ENCODE peak calls at places on chromosomes 4 and X, in five cellular contexts. X is HCT116, S is GM12878, T is H1, I is HepG2. A is an unnamed sample.

GRCh38 chr4:159349332-159349731 is 246.5 kb downstream of the RAPGEF2 start:
- DNase-seq in X (no peak), S (no peak), T (no peak), I (no peak), A (peak)

GRCh38 chrX:13876652-13877051 is 59.8 kb upstream of the GPM6B start:
- DNase-seq in X (no peak), S (no peak), T (no peak), I (no peak), A (no peak)

GRCh38 chr4:78876568-78877320 is 62.5 kb downstream of the PAQR3 start:
- DNase-seq in X (no peak), S (no peak), T (no peak), I (no peak), A (no peak)

GRCh38 chrX:11188664-11189063 is 77.5 kb downstream of the HCCS start:
- DNase-seq in X (no peak), S (no peak), T (no peak), I (no peak), A (no peak)

GRCh38 chr4:54093609-54094240 is 6.2 kb upstream of the GSX2 start:
- DNase-seq in X (no peak), S (no peak), T (no peak), I (no peak), A (no peak)

GRCh38 chr4:54277691-54278090 is 48.6 kb downstream of the PDGFRA start:
- DNase-seq in X (no peak), S (peak), T (no peak), I (no peak), A (no peak)

GRCh38 chr4:66602622-66603021 is 932.3 kb upstream of the EPHA5 start:
- DNase-seq in X (no peak), S (no peak), T (no peak), I (no peak), A (no peak)

GRCh38 chr4:29423836-29424721 is 1296.1 kb upstream of the PCDH7 start:
- DNase-seq in X (peak), S (no peak), T (no peak), I (no peak), A (no peak)

GRCh38 chr4:77123403-77123802 is 33.6 kb upstream of the CCNG2 start:
- DNase-seq in X (no peak), S (no peak), T (no peak), I (no peak), A (no peak)

GRCh38 chrX:51461053-51462050 is 35.0 kb downstream of the NUDT11 start:
- DNase-seq in X (peak), S (no peak), T (no peak), I (peak), A (peak)

GRCh38 chr4:161438096-161438495 is 725.7 kb downstream of the FSTL5 start:
- DNase-seq in X (no peak), S (no peak), T (no peak), I (no peak), A (no peak)

GRCh38 chrX:67636532-67636931 is 92.7 kb downstream of the AR start:
- DNase-seq in X (no peak), S (no peak), T (no peak), I (no peak), A (no peak)

GRCh38 chr4:118270492-118270891 is 82.3 kb downstream of the PRSS12 start:
- DNase-seq in X (peak), S (no peak), T (no peak), I (peak), A (peak)

GRCh38 chr4:100875296-100876040 is 357.6 kb upstream of the EMCN start:
- DNase-seq in X (no peak), S (no peak), T (no peak), I (no peak), A (no peak)

GRCh38 chr4:123673971-123674370 is 277.4 kb downstream of the SPRY1 start:
- DNase-seq in X (no peak), S (no peak), T (no peak), I (no peak), A (no peak)

GRCh38 chr4:186712690-186713089 is 11.0 kb downstream of the FAT1 start:
- DNase-seq in X (no peak), S (no peak), T (no peak), I (no peak), A (no peak)

GRCh38 chr4:109969909-109970308 is 57.2 kb downstream of the EGF start:
- DNase-seq in X (no peak), S (no peak), T (no peak), I (peak), A (no peak)

GRCh38 chrX:29666361-29666760 is 549.0 kb upstream of the MAGEB2 start:
- DNase-seq in X (no peak), S (no peak), T (no peak), I (no peak), A (no peak)

GRCh38 chrX:97405031-97405685 is 521.5 kb downstream of the RPA4 start:
- DNase-seq in X (no peak), S (no peak), T (no peak), I (no peak), A (no peak)

DNA sequence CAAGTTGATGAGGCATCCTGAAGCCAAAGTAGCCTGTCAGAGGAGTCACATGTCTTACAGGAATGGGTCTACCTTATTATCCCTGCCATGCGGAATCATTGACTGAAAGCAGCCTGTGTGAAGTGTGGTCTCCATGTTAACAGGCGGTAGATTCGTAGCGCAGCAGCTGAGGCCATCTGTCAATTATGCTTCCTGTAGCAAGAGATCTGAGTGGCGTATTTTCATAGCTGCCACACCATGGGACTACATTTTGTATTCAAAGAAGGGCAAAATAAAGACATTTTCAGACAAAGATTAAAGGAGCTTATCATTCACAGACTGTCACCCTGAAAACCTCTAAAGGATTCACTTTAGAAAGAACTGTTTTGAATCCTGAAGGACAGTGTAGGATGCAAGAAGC is 11.2 kb upstream of the MED14 start:
- DNase-seq in X (no peak), S (no peak), T (no peak), I (no peak), A (no peak)
- TF ChIP-seq SRF in X (no peak), S (no peak), T (no peak), I (no peak), A (no peak)

GRCh38 chr4:140048419-140049022 is 105.5 kb downstream of the MAML3 start:
- DNase-seq in X (no peak), S (no peak), T (no peak), I (no peak), A (no peak)
- TF ChIP-seq SRF in X (no peak), S (no peak), T (no peak), I (no peak), A (no peak)

GRCh38 chr4:68950033-68950432 is 1.6 kb downstream of the UGT2A3 start:
- DNase-seq in X (no peak), S (no peak), T (no peak), I (no peak), A (no peak)

GRCh38 chr4:68954126-68954525 is 2.5 kb upstream of the UGT2A3 start:
- DNase-seq in X (no peak), S (no peak), T (no peak), I (peak), A (no peak)

GRCh38 chr4:68951078-68951805 is at the start of gene UGT2A3:
- DNase-seq in X (no peak), S (peak), T (no peak), I (peak), A (no peak)

GRCh38 chr4:68953056-68953455 is 1.5 kb upstream of the UGT2A3 start:
- DNase-seq in X (no peak), S (no peak), T (no peak), I (no peak), A (peak)

GRCh38 chr4:68951806-68952585 is 392 bp upstream of the UGT2A3 start:
- DNase-seq in X (no peak), S (no peak), T (no peak), I (peak), A (no peak)
- TF ChIP-seq SRF in X (no peak), S (no peak), T (no peak), I (no peak), A (no peak)

GRCh38 chr4:168735735-168736134 is 238.9 kb downstream of the PALLD start:
- DNase-seq in X (no peak), S (no peak), T (no peak), I (no peak), A (no peak)
- TF ChIP-seq SRF in X (no peak), S (no peak), T (no peak), I (no peak), A (no peak)

GRCh38 chr4:94635172-94635571 is 122.6 kb upstream of the BMPR1B start:
- DNase-seq in X (no peak), S (no peak), T (no peak), I (no peak), A (no peak)
- TF ChIP-seq SRF in X (no peak), S (no peak), T (no peak), I (no peak), A (no peak)

GRCh38 chr4:56986952-56987351 is 8.3 kb downstream of the POLR2B start:
- DNase-seq in X (no peak), S (no peak), T (no peak), I (no peak), A (no peak)
- TF ChIP-seq SRF in X (no peak), S (no peak), T (no peak), I (no peak), A (no peak)

GRCh38 chrX:148723551-148723950 is 223.1 kb downstream of the AFF2 start:
- DNase-seq in X (no peak), S (no peak), T (no peak), I (no peak), A (no peak)
- TF ChIP-seq SRF in X (no peak), S (no peak), T (no peak), I (no peak), A (no peak)